ENCODE peak calls at places on chromosome 13, in four cellular contexts. Y is ovary, N is upper lobe of left lung, K is MCF 10A. W is an unnamed sample.

GRCh38 chr13:101115762-101116161 is 300.5 kb downstream of the NALCN start:
- DNase-seq in Y (no peak), K (no peak), N (no peak), W (no peak)

GRCh38 chr13:104015646-104016396 is 949.6 kb upstream of the SLC10A2 start:
- DNase-seq in N (no peak), Y (no peak), K (no peak), W (no peak)

GRCh38 chr13:39105110-39105509 is 66.9 kb downstream of the NHLRC3 start:
- DNase-seq in Y (no peak), K (peak), N (no peak), W (no peak)

GRCh38 chr13:113927661-113928581 is 46.0 kb downstream of the C13orf46 start:
- DNase-seq in K (peak), Y (peak), N (peak), W (peak)

GRCh38 chr13:112574476-112575294 is 13.3 kb downstream of the TUBGCP3 start:
- DNase-seq in K (no peak), Y (no peak), N (no peak), W (no peak)

GRCh38 chr13:48126944-48127814 is 32.3 kb upstream of the MED4 start:
- DNase-seq in N (no peak), Y (peak), K (peak), W (no peak)

GRCh38 chr13:49632156-49632555 is 3.8 kb downstream of the ARL11 start:
- DNase-seq in K (no peak), Y (no peak), N (no peak), W (no peak)

GRCh38 chr13:38577048-38577447 is 109.8 kb upstream of the FREM2 start:
- DNase-seq in Y (no peak), N (no peak), K (peak), W (no peak)

GRCh38 chr13:57633141-57633949 is 1.8 kb downstream of the PCDH17 start:
- DNase-seq in N (peak), Y (peak), K (no peak), W (no peak)

GRCh38 chr13:113859311-113860050 is 4.4 kb downstream of the GAS6 start:
- DNase-seq in K (no peak), Y (no peak), N (no peak), W (peak)

GRCh38 chr13:102870677-102871415 is 25.0 kb downstream of the ERCC5 start:
- DNase-seq in Y (peak), K (peak), N (peak), W (peak)

GRCh38 chr13:23956106-23956505 is 58.8 kb upstream of the C1QTNF9B start:
- DNase-seq in N (no peak), Y (no peak), K (peak), W (no peak)

GRCh38 chr13:64054306-64054705 is 2638.7 kb upstream of the PCDH20 start:
- DNase-seq in Y (no peak), K (no peak), N (no peak), W (no peak)

GRCh38 chr13:28346136-28346535 is 148.8 kb downstream of the FLT1 start:
- DNase-seq in K (no peak), Y (no peak), N (no peak), W (no peak)

GRCh38 chr13:46598140-46598819 is 45.3 kb downstream of the LRCH1 start:
- DNase-seq in K (no peak), N (no peak), Y (no peak), W (no peak)

GRCh38 chr13:80151016-80151415 is 189.9 kb downstream of the SPRY2 start:
- DNase-seq in Y (no peak), N (no peak), K (no peak), W (no peak)

GRCh38 chr13:29722415-29722814 is 126.9 kb upstream of the SLC7A1 start:
- DNase-seq in N (peak), Y (no peak), K (no peak), W (no peak)

GRCh38 chr13:49643003-49643651 is 14.8 kb downstream of the ARL11 start:
- DNase-seq in Y (no peak), N (no peak), K (no peak), W (no peak)

GRCh38 chr13:30581582-30581981 is 36.1 kb upstream of the USPL1 start:
- DNase-seq in K (peak), Y (no peak), N (no peak), W (no peak)

GRCh38 chr13:43411741-43412140 is 375.0 kb downstream of the ENOX1 start:
- DNase-seq in Y (peak), K (no peak), N (no peak), W (no peak)

GRCh38 chr13:100881291-100881864 is 206.8 kb upstream of the TMTC4 start:
- DNase-seq in Y (no peak), K (no peak), N (no peak), W (no peak)

GRCh38 chr13:71217827-71218226 is 649.2 kb downstream of the DACH1 start:
- DNase-seq in K (no peak), Y (no peak), N (no peak), W (no peak)

GRCh38 chr13:92963029-92963428 is 263.6 kb upstream of the GPC6 start:
- DNase-seq in Y (no peak), N (no peak), K (no peak), W (no peak)

GRCh38 chr13:44398606-44399005 is 25.0 kb downstream of the SERP2 start:
- DNase-seq in K (no peak), N (no peak), Y (no peak), W (no peak)

GRCh38 chr13:27135023-27135422 is 36.6 kb downstream of the USP12 start:
- DNase-seq in N (no peak), K (no peak), Y (no peak), W (no peak)

GRCh38 chr13:36718146-36718545 is 44.3 kb downstream of the SERTM1 start:
- DNase-seq in K (no peak), N (no peak), Y (no peak), W (no peak)

GRCh38 chr13:25252229-25252628 is 35.1 kb downstream of the MTMR6 start:
- DNase-seq in Y (no peak), K (no peak), N (no peak), W (no peak)

GRCh38 chr13:98577823-98578285 is 947 bp upstream of the STK24 start:
- DNase-seq in Y (no peak), N (no peak), K (no peak), W (no peak)

GRCh38 chr13:31930901-31931522 is 100.6 kb upstream of the FRY start:
- DNase-seq in K (peak), Y (no peak), N (no peak), W (no peak)

GRCh38 chr13:75050419-75051066 is 431.4 kb downstream of the TBC1D4 start:
- DNase-seq in N (no peak), K (no peak), Y (no peak), W (no peak)

GRCh38 chr13:113080361-113080831 is 25.2 kb upstream of the F7 start:
- DNase-seq in K (no peak), Y (no peak), N (peak), W (no peak)

GRCh38 chr13:110683203-110683883 is 22.6 kb downstream of the CARS2 start:
- DNase-seq in K (peak), N (no peak), Y (no peak), W (no peak)
- TF ChIP-seq CTCF in K (peak), N (no peak), Y (no peak), W (peak)

GRCh38 chr13:73849292-73849691 is 284.9 kb downstream of the KLF12 start:
- DNase-seq in Y (no peak), N (no peak), K (peak), W (no peak)

GRCh38 chr13:73844986-73845385 is 289.2 kb downstream of the KLF12 start:
- DNase-seq in K (no peak), Y (no peak), N (no peak), W (no peak)

GRCh38 chr13:73851104-73851503 is 283.1 kb downstream of the KLF12 start:
- DNase-seq in K (no peak), N (no peak), Y (no peak), W (no peak)

DNA sequence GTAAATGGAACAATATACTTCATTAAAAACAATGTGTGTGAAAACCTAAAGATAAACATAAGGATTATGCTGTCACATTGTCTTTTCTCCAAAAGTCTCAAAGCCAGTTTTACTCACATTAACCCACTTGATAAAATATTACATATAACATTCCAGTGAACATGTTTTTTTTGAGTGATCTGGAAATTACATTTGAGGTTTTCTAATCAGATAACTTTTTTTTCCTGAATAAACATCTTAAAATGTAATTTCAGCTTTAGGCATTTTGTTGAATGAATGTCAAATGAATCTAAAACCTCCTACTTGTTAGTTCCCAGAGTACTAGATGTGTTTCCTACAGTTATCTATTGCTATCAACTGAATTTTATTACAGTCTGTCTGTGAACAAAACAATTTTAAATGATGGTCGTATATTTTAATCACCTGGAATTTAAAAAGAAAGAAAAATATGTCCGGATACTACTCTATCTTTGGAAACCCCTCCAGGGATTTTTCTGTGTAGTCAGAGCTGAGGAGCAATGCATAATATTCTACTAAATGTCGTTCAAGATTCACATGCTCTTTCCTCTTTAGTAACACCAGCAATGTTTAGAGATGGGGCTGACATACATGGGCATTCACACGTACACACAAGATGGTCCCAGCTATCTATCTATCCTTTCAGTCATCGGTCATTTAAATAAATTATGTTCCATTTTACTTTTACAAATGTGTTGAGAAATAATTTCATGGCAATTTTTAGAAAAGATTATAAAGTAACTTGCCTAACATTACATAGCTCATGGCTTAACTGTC is 283.9 kb downstream of the KLF12 start:
- DNase-seq in N (no peak), K (no peak), Y (no peak), W (no peak)
- TF ChIP-seq CTCF in N (no peak), K (no peak), Y (no peak), W (no peak)

DNA sequence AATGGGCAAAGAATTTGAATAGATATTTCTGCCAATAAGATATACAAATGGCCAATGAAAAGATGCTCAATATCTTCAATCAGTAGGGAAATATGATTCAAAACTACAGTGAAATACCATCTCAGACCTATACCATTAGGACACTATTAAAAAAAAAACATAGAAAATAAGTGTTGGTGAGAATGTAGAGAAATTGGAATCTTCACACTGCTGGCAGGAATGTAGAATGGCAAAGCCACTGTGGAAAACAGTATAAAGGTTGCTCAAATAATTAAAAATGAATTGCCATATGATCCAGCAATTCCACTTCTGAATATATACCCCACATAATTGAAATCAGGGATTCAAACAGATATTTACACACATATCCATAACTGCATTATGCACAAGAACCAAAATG is 88.1 kb upstream of the STARD13 start:
- DNase-seq in Y (no peak), N (no peak), K (no peak), W (no peak)
- TF ChIP-seq CTCF in Y (no peak), N (no peak), K (no peak), W (no peak)

GRCh38 chr13:51829236-51829899 is 15.6 kb downstream of the TMEM272 start:
- DNase-seq in K (no peak), N (no peak), Y (no peak), W (no peak)
- TF ChIP-seq CTCF in K (no peak), N (no peak), Y (no peak), W (no peak)

GRCh38 chr13:97367016-97367415 is 67.0 kb upstream of the RAP2A start:
- DNase-seq in N (no peak), K (no peak), Y (no peak), W (no peak)

GRCh38 chr13:97367427-97367826 is 66.5 kb upstream of the RAP2A start:
- DNase-seq in N (no peak), K (peak), Y (no peak), W (no peak)

GRCh38 chr13:97364031-97364430 is 69.9 kb upstream of the RAP2A start:
- DNase-seq in Y (no peak), K (no peak), N (no peak), W (no peak)

GRCh38 chr13:97364827-97365226 is 69.1 kb upstream of the RAP2A start:
- DNase-seq in K (no peak), Y (no peak), N (no peak), W (no peak)

GRCh38 chr13:97366172-97366688 is 67.7 kb upstream of the RAP2A start:
- DNase-seq in Y (no peak), K (no peak), N (no peak), W (no peak)
- TF ChIP-seq CTCF in Y (no peak), K (peak), N (no peak), W (no peak)

W was measured in natural killer cell.